ENCODE peak calls at places on chromosome 20, in eight cellular contexts. T is effector CD4-positive, alpha-beta T cell; V is right cardiac atrium; X is A549; S is anterior cingulate cortex; N is stimulated activated CD4-positive, alpha-beta T cell treated with anti-CD3 and anti-CD28 coated beads, Interleukin-12 subunit alpha, Interleukin-12 subunit beta, amount 100 ng/mL, for 4 hours; G is activated CD8-positive, alpha-beta T cell treated with anti-CD3 and anti-CD28 coated beads, Interleukin-2, amount 10 ng/mL, durations not matched to agents 7 days and 5 days; O is pons. H is an unnamed sample.

GRCh38 chr20:38131588-38132121 is 33.4 kb downstream of the TGM2 start:
- DNase-seq in X (no peak), S (no peak), V (no peak), G (no peak), O (no peak), N (no peak), T (no peak), H (peak; percentile 16)

GRCh38 chr20:49549806-49550551 is 18.0 kb downstream of the PTGIS start:
- DNase-seq in G (no peak), X (no peak), N (no peak), O (no peak), T (no peak), S (no peak), V (no peak), H (no peak)

GRCh38 chr20:17967595-17968365 is 814 bp downstream of the SNX5 start:
- DNase-seq in T (no peak), S (no peak), N (no peak), X (peak; percentile 43), V (no peak), O (peak; percentile 29), G (peak; percentile 36), H (no peak)

GRCh38 chr20:59010995-59011873 is 4.2 kb upstream of the CTSZ start:
- DNase-seq in T (no peak), S (no peak), N (no peak), O (no peak), V (peak; percentile 51), X (no peak), G (peak; percentile 76), H (peak; percentile 22)

GRCh38 chr20:10531848-10532247 is 96.7 kb downstream of the SLX4IP start:
- DNase-seq in S (no peak), O (no peak), X (no peak), V (no peak), T (no peak), G (no peak), N (no peak), H (no peak)

GRCh38 chr20:37775200-37775599 is 81.4 kb downstream of the CTNNBL1 start:
- DNase-seq in O (no peak), X (no peak), N (no peak), G (no peak), T (no peak), V (no peak), S (no peak), H (no peak)

GRCh38 chr20:2617099-2617714 is 35.2 kb upstream of the NOP56 start:
- DNase-seq in N (no peak), V (no peak), G (no peak), S (no peak), X (no peak), O (no peak), T (no peak), H (no peak)

GRCh38 chr20:38269715-38270114 is 9.2 kb upstream of the KIAA1755 start:
- DNase-seq in S (no peak), T (no peak), O (no peak), G (no peak), V (no peak), N (no peak), X (no peak), H (no peak)

GRCh38 chr20:53623454-53624206 is 30.0 kb upstream of the ZNF217 start:
- DNase-seq in S (no peak), T (peak; percentile 25), N (peak; percentile 41), X (peak; percentile 71), O (peak; percentile 71), V (peak; percentile 66), G (peak; percentile 56), H (peak; percentile 74)

GRCh38 chr20:17643531-17644188 is 38.4 kb downstream of the RRBP1 start:
- DNase-seq in S (no peak), O (no peak), N (no peak), V (peak; percentile 43), G (no peak), X (no peak), T (no peak), H (no peak)

GRCh38 chr20:2527762-2528161 is 8.6 kb upstream of the TMC2 start:
- DNase-seq in V (no peak), O (no peak), G (no peak), T (no peak), X (no peak), N (no peak), S (no peak), H (no peak)

GRCh38 chr20:1474817-1475603 is 8.4 kb upstream of the NSFL1C start:
- DNase-seq in N (no peak), X (no peak), O (no peak), G (peak; percentile 28), V (no peak), S (no peak), T (no peak), H (peak; percentile 44)

GRCh38 chr20:50904067-50904570 is 27.1 kb downstream of the ADNP start:
- DNase-seq in X (no peak), N (no peak), S (no peak), O (no peak), G (no peak), V (no peak), T (no peak), H (no peak)

GRCh38 chr20:46894971-46895905 is 595 bp downstream of the EYA2 start:
- DNase-seq in G (no peak), N (no peak), X (no peak), S (no peak), V (peak; percentile 18), O (no peak), T (no peak), H (peak; percentile 46)

GRCh38 chr20:48606841-48607543 is 220.8 kb downstream of the PREX1 start:
- DNase-seq in O (no peak), G (no peak), X (no peak), T (no peak), V (no peak), S (no peak), N (no peak), H (no peak)

GRCh38 chr20:45350217-45350616 is 2.0 kb upstream of the SDC4 start:
- DNase-seq in N (no peak), T (no peak), S (no peak), V (no peak), O (no peak), X (no peak), G (no peak), H (no peak)

GRCh38 chr20:48945840-48946514 is 24.5 kb downstream of the ARFGEF2 start:
- DNase-seq in N (no peak), S (no peak), T (no peak), G (no peak), X (no peak), V (no peak), O (no peak), H (no peak)

GRCh38 chr20:62929051-62929538 is 2.8 kb upstream of the DIDO1 start:
- DNase-seq in N (peak; percentile 58), V (peak; percentile 69), T (peak; percentile 42), S (no peak), X (no peak), O (no peak), G (peak; percentile 64), H (peak; percentile 94)

GRCh38 chr20:4840831-4841230 is 119.1 kb downstream of the PRND start:
- DNase-seq in N (no peak), G (no peak), O (no peak), S (no peak), V (no peak), T (no peak), X (no peak), H (no peak)

GRCh38 chr20:61698598-61698960 is 367.1 kb downstream of the TAF4 start:
- DNase-seq in X (no peak), G (no peak), O (no peak), N (no peak), S (no peak), V (no peak), T (no peak), H (no peak)

GRCh38 chr20:63033635-63034510 is 27.1 kb upstream of the BHLHE23 start:
- DNase-seq in S (no peak), G (no peak), X (no peak), T (no peak), O (no peak), N (no peak), V (no peak), H (peak; percentile 72)

GRCh38 chr20:36544134-36545018 is 3.1 kb downstream of the MYL9 start:
- DNase-seq in G (no peak), T (no peak), S (no peak), X (no peak), O (no peak), V (peak; percentile 67), N (no peak), H (peak; percentile 38)

GRCh38 chr20:62832212-62832922 is 15.5 kb downstream of the COL9A3 start:
- DNase-seq in S (no peak), G (no peak), X (no peak), N (no peak), O (no peak), V (no peak), T (no peak), H (peak; percentile 84)

GRCh38 chr20:57076951-57077350 is 189.5 kb downstream of the BMP7 start:
- DNase-seq in S (no peak), V (no peak), X (no peak), N (no peak), T (no peak), G (no peak), O (no peak), H (no peak)

GRCh38 chr20:50957798-50958732 is at the start of gene DPM1:
- DNase-seq in G (peak; percentile 93), O (peak; percentile 15), X (peak; percentile 62), S (peak; percentile 24), T (peak; percentile 89), N (peak; percentile 82), V (peak; percentile 88), H (peak; percentile 88)

GRCh38 chr20:38926934-38927616 is 858 bp downstream of the FAM83D start:
- DNase-seq in V (no peak), X (no peak), O (no peak), G (no peak), T (no peak), S (no peak), N (no peak), H (peak; percentile 71)

GRCh38 chr20:49690899-49691620 is 22.6 kb downstream of the B4GALT5 start:
- DNase-seq in X (no peak), G (no peak), V (no peak), S (no peak), T (no peak), O (no peak), N (no peak), H (no peak)

GRCh38 chr20:2507875-2508630 is 662 bp downstream of the ZNF343 start:
- DNase-seq in G (no peak), T (no peak), V (peak; percentile 38), N (peak; percentile 7), X (peak; percentile 46), S (no peak), O (no peak), H (no peak)

GRCh38 chr20:51220293-51220706 is 197.4 kb upstream of the KCNG1 start:
- DNase-seq in T (peak; percentile 35), S (no peak), G (peak; percentile 62), V (peak; percentile 34), N (peak; percentile 61), O (no peak), X (peak; percentile 51), H (peak; percentile 76)

GRCh38 chr20:35601021-35601973 is 14.3 kb upstream of the SPAG4 start:
- DNase-seq in O (no peak), N (peak; percentile 74), S (no peak), T (peak; percentile 71), X (peak; percentile 76), G (peak; percentile 82), V (peak; percentile 79), H (peak; percentile 93)

GRCh38 chr20:58043122-58043865 is 185.2 kb downstream of the ANKRD60 start:
- DNase-seq in S (no peak), G (no peak), X (no peak), T (no peak), N (no peak), V (no peak), O (no peak), H (peak; percentile 55)

GRCh38 chr20:47546184-47547033 is 44.7 kb downstream of the NCOA3 start:
- DNase-seq in V (no peak), X (no peak), T (no peak), G (no peak), N (no peak), O (no peak), S (no peak), H (no peak)

GRCh38 chr20:62122659-62123449 is 579 bp downstream of the LSM14B start:
- DNase-seq in S (no peak), O (no peak), V (peak; percentile 47), X (no peak), N (peak; percentile 34), T (no peak), G (peak; percentile 46), H (peak; percentile 86)

GRCh38 chr20:13299401-13299800 is 78.3 kb downstream of the ISM1 start:
- DNase-seq in X (no peak), S (no peak), N (no peak), O (no peak), G (no peak), T (no peak), V (no peak), H (no peak)

H was measured in H7.